ENCODE peak calls at places on chromosomes 3 and 15, in five cellular contexts. V is hepatocyte; P is adipocyte; C is naive thymus-derived CD4-positive, alpha-beta T cell; G is GM23248. X is an unnamed sample. For H3K4me1, the result is how much of the 10 kb centered on the place peaks cover.

GRCh38 chr15:38176155-38176554 is 76.5 kb upstream of the SPRED1 start:
- DNase-seq in V (no peak), G (peak), P (peak), C (no peak), X (no peak)

GRCh38 chr3:170517251-170517945 is 68.5 kb downstream of the SLC7A14 start:
- DNase-seq in G (peak), V (no peak), P (peak), C (no peak), X (no peak)

GRCh38 chr3:82416828-82417227 is 655.4 kb upstream of the GBE1 start:
- DNase-seq in C (no peak), G (no peak), P (no peak), V (no peak), X (no peak)

GRCh38 chr15:56244237-56244810 is 645 bp upstream of the RFX7 start:
- DNase-seq in G (peak), P (peak), V (peak), C (no peak), X (peak)

GRCh38 chr3:197700095-197700494 is 36.6 kb downstream of the RUBCN start:
- DNase-seq in C (no peak), G (peak), V (no peak), P (no peak), X (no peak)

GRCh38 chr3:158093526-158093925 is 12.7 kb downstream of the SHOX2 start:
- DNase-seq in P (peak), V (no peak), C (no peak), G (no peak), X (no peak)

GRCh38 chr3:36905545-36905944 is 39.3 kb downstream of the TRANK1 start:
- DNase-seq in V (no peak), P (no peak), G (no peak), C (no peak), X (no peak)

GRCh38 chr15:33125883-33126535 is 68.5 kb downstream of the FMN1 start:
- DNase-seq in V (no peak), C (peak), G (no peak), P (no peak), X (no peak)

GRCh38 chr3:72872183-72872582 is 15.7 kb upstream of the GXYLT2 start:
- DNase-seq in C (no peak), V (no peak), P (peak), G (peak), X (no peak)

GRCh38 chr3:156553705-156554356 is 1.1 kb downstream of the SSR3 start:
- DNase-seq in P (peak), G (peak), V (peak), C (no peak), X (peak)

GRCh38 chr15:58241872-58242271 is 103.7 kb downstream of the AQP9 start:
- DNase-seq in C (no peak), G (no peak), P (peak), V (no peak), X (no peak)

GRCh38 chr3:60135474-60135873 is 1085.6 kb upstream of the CFAP20DC start:
- DNase-seq in V (no peak), C (no peak), P (no peak), G (no peak), X (no peak)

GRCh38 chr3:155805204-155805801 is 775 bp downstream of the C3orf33 start:
- DNase-seq in G (peak), V (no peak), P (no peak), C (no peak), X (peak)

GRCh38 chr15:88331291-88331690 is 74.8 kb upstream of the NTRK3 start:
- DNase-seq in P (peak), V (peak), C (no peak), G (peak), X (peak)

GRCh38 chr15:43977072-43977884 is 150.5 kb downstream of the WDR76 start:
- DNase-seq in C (no peak), P (no peak), G (no peak), V (no peak), X (no peak)

GRCh38 chr3:56878046-56878445 is 76.3 kb upstream of the ARHGEF3 start:
- DNase-seq in G (no peak), V (no peak), P (no peak), C (no peak), X (no peak)

GRCh38 chr15:77810180-77810579 is 177.5 kb upstream of the LINGO1 start:
- DNase-seq in P (no peak), V (no peak), G (no peak), C (no peak), X (no peak)

GRCh38 chr15:45314960-45315359 is 62.9 kb downstream of the SLC28A2 start:
- DNase-seq in G (no peak), C (no peak), P (peak), V (peak), X (peak)

GRCh38 chr15:58477228-58477627 is 45.4 kb downstream of the LIPC start:
- DNase-seq in P (no peak), C (no peak), G (no peak), V (no peak), X (no peak)

GRCh38 chr3:13085846-13086179 is 12.6 kb upstream of the IQSEC1 start:
- DNase-seq in G (no peak), P (no peak), C (no peak), V (no peak), X (no peak)
- H3K4me1 ChIP-seq in G (under half), P (under half), C (under half), V (under half), X (under half)

DNA sequence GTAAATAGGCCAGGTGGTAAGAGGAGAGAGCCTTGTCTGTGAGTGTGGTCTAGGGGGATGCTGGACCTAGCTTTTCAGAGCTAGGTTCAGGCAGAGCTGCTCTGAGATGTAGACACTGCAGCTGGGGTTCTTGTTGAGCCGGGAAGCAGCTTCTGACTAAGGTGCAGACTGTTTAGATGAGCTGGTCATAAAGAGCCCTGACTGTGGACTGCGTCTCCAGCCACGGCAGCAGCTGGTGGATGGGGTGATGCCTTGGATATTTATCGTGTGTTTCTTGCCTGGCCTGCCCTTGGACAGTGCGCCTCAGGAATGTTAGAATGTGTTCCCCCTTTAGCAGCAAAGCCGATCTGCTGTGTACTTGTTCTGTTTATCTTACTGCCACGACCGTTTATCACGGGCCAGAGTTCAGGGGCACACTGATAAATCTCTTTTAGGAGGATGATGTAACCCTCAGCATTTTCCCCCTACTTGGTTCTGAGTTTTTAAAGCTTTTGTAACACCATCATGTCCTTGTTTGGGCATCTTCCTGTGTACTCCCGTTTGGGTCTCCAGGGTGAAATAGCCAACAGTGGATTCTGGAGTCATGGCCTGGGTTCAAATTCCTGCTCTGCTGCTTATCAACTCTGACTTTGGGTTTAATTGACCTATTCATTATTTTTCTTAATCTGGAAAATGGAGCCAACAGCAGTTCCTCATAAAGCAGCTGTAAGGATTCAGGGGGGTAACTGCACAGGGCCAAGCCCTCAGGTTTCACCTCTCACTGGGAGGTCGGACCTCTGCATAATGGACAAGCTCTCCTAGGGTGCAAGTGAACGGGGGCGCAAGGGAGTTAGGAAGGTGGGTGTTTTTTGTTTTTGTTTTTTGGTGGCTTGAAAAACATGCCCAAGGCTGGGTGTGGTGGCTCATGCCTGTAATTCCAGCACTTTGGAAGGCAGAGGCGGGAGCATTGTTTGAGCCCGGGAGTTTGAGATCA is 51.4 kb downstream of the FLNB start:
- DNase-seq in G (peak), C (no peak), P (peak), V (peak), X (no peak)
- H3K4me1 ChIP-seq in G (half or more), C (under half), P (half or more), V (half or more), X (under half)

GRCh38 chr3:138941259-138941885 is 5.6 kb downstream of the FOXL2 start:
- DNase-seq in P (peak), V (peak), G (peak), C (no peak), X (peak)
- H3K4me1 ChIP-seq in P (under half), V (under half), G (under half), C (under half), X (under half)

DNA sequence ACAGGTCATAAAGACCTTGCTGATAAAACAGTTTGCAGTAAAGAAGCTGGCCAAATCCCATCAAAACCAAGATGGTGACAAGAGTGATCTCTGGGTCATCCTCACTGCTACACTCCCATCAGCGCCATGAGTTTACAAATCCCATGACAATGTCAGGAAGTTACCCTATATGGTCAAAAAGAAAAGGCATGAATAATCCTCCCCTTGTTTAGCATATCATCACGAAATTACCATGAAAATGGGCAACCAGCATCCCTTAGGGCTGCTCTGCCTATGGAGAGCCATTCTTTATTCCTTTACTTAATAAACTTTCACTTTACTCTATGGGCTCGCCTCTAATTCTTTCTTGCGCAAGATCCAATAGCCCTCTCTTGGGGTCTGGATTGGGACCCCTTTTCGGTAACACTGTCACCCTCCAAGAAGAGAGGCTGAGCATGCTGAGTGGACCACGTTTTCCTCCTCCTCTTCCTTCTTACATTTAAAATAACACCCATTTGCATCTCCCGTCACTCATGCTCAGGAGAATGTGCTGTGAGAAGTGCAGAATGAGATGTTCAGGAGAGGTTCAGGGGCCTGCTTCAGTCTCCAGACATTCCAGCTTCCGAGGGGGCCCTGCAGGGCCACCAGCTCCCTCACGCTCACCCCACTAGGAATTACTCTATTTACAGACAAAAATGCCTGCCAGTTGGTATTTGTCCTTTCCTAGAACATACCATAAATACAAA is 47.3 kb downstream of the NSMCE3 start:
- DNase-seq in P (no peak), C (no peak), G (no peak), V (no peak), X (no peak)
- H3K4me1 ChIP-seq in P (under half), C (under half), G (under half), V (under half), X (under half)

GRCh38 chr3:50269460-50269859 is 513 bp downstream of the SEMA3B start:
- DNase-seq in P (no peak), V (no peak), C (no peak), G (no peak), X (no peak)

GRCh38 chr3:50267280-50267913 is 1.6 kb upstream of the SEMA3B start:
- DNase-seq in V (peak), C (no peak), P (peak), G (peak), X (peak)

GRCh38 chr3:50269977-50270413 is 1.0 kb downstream of the SEMA3B start:
- DNase-seq in C (no peak), G (peak), P (no peak), V (peak), X (no peak)

GRCh38 chr3:50268276-50268675 is 671 bp upstream of the SEMA3B start:
- DNase-seq in C (no peak), V (no peak), P (no peak), G (no peak), X (no peak)

GRCh38 chr3:50268703-50269451 is at the start of gene SEMA3B:
- DNase-seq in C (no peak), G (peak), V (peak), P (peak), X (no peak)
- H3K4me1 ChIP-seq in C (under half), G (under half), V (half or more), P (under half), X (under half)

DNA sequence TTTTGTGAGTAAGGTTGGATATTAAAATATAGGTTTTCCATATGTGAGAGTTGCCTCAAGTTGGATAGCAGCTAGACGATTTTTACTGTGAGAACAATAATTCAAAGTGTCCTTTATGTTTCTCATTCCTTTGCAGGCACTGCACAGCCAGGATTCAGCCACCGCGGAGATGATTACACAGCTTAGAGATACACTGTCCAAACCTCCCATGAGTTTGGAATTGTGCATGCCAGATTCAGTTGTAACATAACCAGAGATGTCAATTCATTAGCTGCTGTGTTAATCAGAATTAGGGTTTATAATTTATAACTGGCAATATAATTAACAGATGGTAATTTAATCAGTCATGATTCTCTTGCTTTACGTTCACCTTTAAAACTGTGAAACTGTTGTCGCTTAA is 132.3 kb downstream of the GABRB3 start:
- DNase-seq in P (no peak), V (no peak), G (no peak), C (no peak), X (no peak)
- H3K4me1 ChIP-seq in P (under half), V (under half), G (under half), C (under half), X (under half)

X was measured in HAP-1.